ENCODE peak calls at places on chromosomes 1 and 21, in nine cellular contexts. One of them, this sample, is unnamed.

GRCh38 chr1:231924183-231924582 is 297.6 kb downstream of the DISC1 start:
- DNase-seq in PC-9: no peak
- DNase-seq in brain microvascular endothelial cell: no peak
- DNase-seq in mammary epithelial cell: no peak
- DNase-seq in heart left ventricle: no peak
- DNase-seq in AG10803: no peak
- DNase-seq in colonic mucosa: no peak
- DNase-seq in ovary: no peak
- DNase-seq in Panc1: no peak
- DNase-seq in this sample: no peak

GRCh38 chr1:170670751-170671628 is 7.1 kb downstream of the PRRX1 start:
- DNase-seq in colonic mucosa: peak
- DNase-seq in mammary epithelial cell: no peak
- DNase-seq in PC-9: no peak
- DNase-seq in AG10803: no peak
- DNase-seq in Panc1: no peak
- DNase-seq in ovary: peak
- DNase-seq in heart left ventricle: peak
- DNase-seq in brain microvascular endothelial cell: peak
- DNase-seq in this sample: no peak

GRCh38 chr1:212858461-212859265 is 588 bp downstream of the FLVCR1 start:
- DNase-seq in ovary: no peak
- DNase-seq in Panc1: no peak
- DNase-seq in PC-9: peak
- DNase-seq in AG10803: peak
- DNase-seq in colonic mucosa: peak
- DNase-seq in mammary epithelial cell: peak
- DNase-seq in heart left ventricle: peak
- DNase-seq in brain microvascular endothelial cell: peak
- DNase-seq in this sample: peak

GRCh38 chr1:27358928-27359313 is 7.8 kb downstream of the MAP3K6 start:
- DNase-seq in Panc1: no peak
- DNase-seq in ovary: no peak
- DNase-seq in brain microvascular endothelial cell: no peak
- DNase-seq in mammary epithelial cell: no peak
- DNase-seq in heart left ventricle: no peak
- DNase-seq in PC-9: no peak
- DNase-seq in AG10803: no peak
- DNase-seq in colonic mucosa: no peak
- DNase-seq in this sample: no peak

GRCh38 chr1:242847390-242847993 is 323.0 kb upstream of the PLD5 start:
- DNase-seq in brain microvascular endothelial cell: no peak
- DNase-seq in PC-9: no peak
- DNase-seq in heart left ventricle: no peak
- DNase-seq in colonic mucosa: no peak
- DNase-seq in AG10803: no peak
- DNase-seq in mammary epithelial cell: no peak
- DNase-seq in ovary: no peak
- DNase-seq in Panc1: no peak
- DNase-seq in this sample: no peak

GRCh38 chr1:74468982-74469603 is 43.3 kb downstream of the LRRC53 start:
- DNase-seq in mammary epithelial cell: peak
- DNase-seq in brain microvascular endothelial cell: no peak
- DNase-seq in Panc1: peak
- DNase-seq in PC-9: no peak
- DNase-seq in AG10803: peak
- DNase-seq in ovary: no peak
- DNase-seq in colonic mucosa: no peak
- DNase-seq in heart left ventricle: no peak
- DNase-seq in this sample: no peak

GRCh38 chr1:53615101-53615500 is 123.9 kb downstream of the GLIS1 start:
- DNase-seq in PC-9: no peak
- DNase-seq in AG10803: no peak
- DNase-seq in mammary epithelial cell: no peak
- DNase-seq in ovary: no peak
- DNase-seq in colonic mucosa: no peak
- DNase-seq in heart left ventricle: peak
- DNase-seq in brain microvascular endothelial cell: no peak
- DNase-seq in Panc1: no peak
- DNase-seq in this sample: no peak

GRCh38 chr1:158552296-158552695 is 1.9 kb downstream of the OR6Y1 start:
- DNase-seq in brain microvascular endothelial cell: no peak
- DNase-seq in AG10803: no peak
- DNase-seq in PC-9: no peak
- DNase-seq in ovary: no peak
- DNase-seq in colonic mucosa: no peak
- DNase-seq in mammary epithelial cell: no peak
- DNase-seq in heart left ventricle: peak
- DNase-seq in Panc1: no peak
- DNase-seq in this sample: no peak

GRCh38 chr1:63321788-63322247 is 549 bp upstream of the FOXD3 start:
- DNase-seq in colonic mucosa: no peak
- DNase-seq in Panc1: no peak
- DNase-seq in heart left ventricle: no peak
- DNase-seq in brain microvascular endothelial cell: no peak
- DNase-seq in PC-9: no peak
- DNase-seq in ovary: no peak
- DNase-seq in AG10803: no peak
- DNase-seq in mammary epithelial cell: no peak
- DNase-seq in this sample: no peak

GRCh38 chr1:39919545-39919944 is 17.8 kb upstream of the MYCL start:
- DNase-seq in PC-9: peak
- DNase-seq in brain microvascular endothelial cell: peak
- DNase-seq in mammary epithelial cell: peak
- DNase-seq in colonic mucosa: peak
- DNase-seq in ovary: no peak
- DNase-seq in heart left ventricle: no peak
- DNase-seq in AG10803: peak
- DNase-seq in Panc1: peak
- DNase-seq in this sample: peak

GRCh38 chr1:204254031-204254661 is 40.4 kb upstream of the GOLT1A start:
- DNase-seq in heart left ventricle: no peak
- DNase-seq in PC-9: peak
- DNase-seq in ovary: no peak
- DNase-seq in brain microvascular endothelial cell: peak
- DNase-seq in mammary epithelial cell: peak
- DNase-seq in Panc1: no peak
- DNase-seq in colonic mucosa: peak
- DNase-seq in AG10803: peak
- DNase-seq in this sample: no peak

GRCh38 chr1:156077430-156077760 is 4.9 kb downstream of the MEX3A start:
- DNase-seq in PC-9: no peak
- DNase-seq in AG10803: no peak
- DNase-seq in mammary epithelial cell: no peak
- DNase-seq in colonic mucosa: no peak
- DNase-seq in ovary: no peak
- DNase-seq in heart left ventricle: no peak
- DNase-seq in brain microvascular endothelial cell: no peak
- DNase-seq in Panc1: no peak
- DNase-seq in this sample: no peak

GRCh38 chr21:45270306-45270821 is 17.3 kb downstream of the POFUT2 start:
- DNase-seq in PC-9: no peak
- DNase-seq in AG10803: peak
- DNase-seq in ovary: peak
- DNase-seq in Panc1: no peak
- DNase-seq in mammary epithelial cell: no peak
- DNase-seq in colonic mucosa: no peak
- DNase-seq in brain microvascular endothelial cell: no peak
- DNase-seq in heart left ventricle: no peak
- DNase-seq in this sample: no peak

GRCh38 chr1:217018648-217019047 is 295.4 kb upstream of the ESRRG start:
- DNase-seq in AG10803: no peak
- DNase-seq in colonic mucosa: no peak
- DNase-seq in PC-9: no peak
- DNase-seq in ovary: no peak
- DNase-seq in heart left ventricle: no peak
- DNase-seq in mammary epithelial cell: peak
- DNase-seq in Panc1: no peak
- DNase-seq in brain microvascular endothelial cell: no peak
- DNase-seq in this sample: no peak

GRCh38 chr1:156515956-156516355 is 15.4 kb upstream of the MEF2D start:
- DNase-seq in PC-9: no peak
- DNase-seq in AG10803: no peak
- DNase-seq in brain microvascular endothelial cell: no peak
- DNase-seq in mammary epithelial cell: no peak
- DNase-seq in colonic mucosa: no peak
- DNase-seq in Panc1: no peak
- DNase-seq in ovary: no peak
- DNase-seq in heart left ventricle: no peak
- DNase-seq in this sample: no peak

GRCh38 chr1:85605519-85606413 is 25.2 kb downstream of the CCN1 start:
- DNase-seq in AG10803: no peak
- DNase-seq in ovary: no peak
- DNase-seq in brain microvascular endothelial cell: no peak
- DNase-seq in heart left ventricle: no peak
- DNase-seq in PC-9: no peak
- DNase-seq in colonic mucosa: no peak
- DNase-seq in mammary epithelial cell: peak
- DNase-seq in Panc1: peak
- DNase-seq in this sample: no peak

DNA sequence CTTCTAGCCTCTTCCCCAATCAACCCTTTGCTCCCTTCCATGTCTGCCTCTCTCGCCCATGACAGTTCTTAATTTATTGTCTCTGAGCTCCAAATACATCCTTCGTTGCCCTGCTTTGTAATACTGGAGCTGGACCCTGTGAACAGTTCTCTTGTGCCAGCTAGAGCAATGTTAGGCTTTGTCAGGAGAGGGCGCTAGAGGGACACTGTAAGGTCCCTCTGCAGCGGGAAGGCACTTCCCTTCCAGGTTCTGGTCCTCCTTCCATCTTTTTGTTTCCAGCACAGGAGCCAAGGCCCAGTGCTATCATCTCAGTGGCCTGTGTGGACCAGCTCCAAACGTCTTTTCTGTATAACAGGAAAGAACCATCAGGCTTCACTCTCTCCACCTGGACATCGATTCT is 95.9 kb downstream of the PTPRU start:
- DNase-seq in colonic mucosa: peak
- DNase-seq in ovary: no peak
- DNase-seq in AG10803: no peak
- DNase-seq in heart left ventricle: no peak
- DNase-seq in mammary epithelial cell: peak
- DNase-seq in brain microvascular endothelial cell: no peak
- DNase-seq in Panc1: no peak
- DNase-seq in PC-9: no peak
- DNase-seq in this sample: no peak
- TF ChIP-seq CTCF in colonic mucosa: peak
- TF ChIP-seq CTCF in ovary: no peak
- TF ChIP-seq CTCF in AG10803: peak
- TF ChIP-seq CTCF in heart left ventricle: no peak
- TF ChIP-seq CTCF in mammary epithelial cell: peak
- TF ChIP-seq CTCF in brain microvascular endothelial cell: peak
- TF ChIP-seq CTCF in Panc1: no peak
- TF ChIP-seq CTCF in PC-9: peak
- TF ChIP-seq CTCF in this sample: no peak

DNA sequence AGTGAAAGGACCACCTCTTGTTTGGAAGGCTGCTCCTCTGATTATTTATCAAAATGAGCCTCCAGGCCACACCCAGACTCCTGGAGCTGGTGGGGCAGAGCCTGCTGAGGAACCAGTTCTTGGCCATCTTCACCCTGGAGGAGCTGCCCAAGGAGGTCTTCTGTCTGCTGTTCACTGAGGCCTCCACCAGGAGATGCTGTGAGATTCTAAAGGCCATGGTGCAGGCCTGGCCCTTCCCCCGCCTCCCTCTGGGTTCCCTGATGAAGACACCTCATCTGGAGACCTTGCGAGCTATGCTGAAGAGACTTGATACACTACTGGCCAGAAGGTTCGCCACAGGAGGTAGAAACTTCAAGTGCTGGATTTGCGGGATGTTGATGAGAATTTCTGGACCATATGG is 61.7 kb upstream of the GJA8 start:
- DNase-seq in ovary: no peak
- DNase-seq in brain microvascular endothelial cell: peak
- DNase-seq in mammary epithelial cell: no peak
- DNase-seq in colonic mucosa: no peak
- DNase-seq in Panc1: no peak
- DNase-seq in heart left ventricle: no peak
- DNase-seq in AG10803: peak
- DNase-seq in PC-9: no peak
- DNase-seq in this sample: no peak
- TF ChIP-seq CTCF in ovary: no peak
- TF ChIP-seq CTCF in brain microvascular endothelial cell: peak
- TF ChIP-seq CTCF in mammary epithelial cell: no peak
- TF ChIP-seq CTCF in colonic mucosa: no peak
- TF ChIP-seq CTCF in Panc1: no peak
- TF ChIP-seq CTCF in heart left ventricle: no peak
- TF ChIP-seq CTCF in AG10803: peak
- TF ChIP-seq CTCF in PC-9: peak
- TF ChIP-seq CTCF in this sample: no peak

DNA sequence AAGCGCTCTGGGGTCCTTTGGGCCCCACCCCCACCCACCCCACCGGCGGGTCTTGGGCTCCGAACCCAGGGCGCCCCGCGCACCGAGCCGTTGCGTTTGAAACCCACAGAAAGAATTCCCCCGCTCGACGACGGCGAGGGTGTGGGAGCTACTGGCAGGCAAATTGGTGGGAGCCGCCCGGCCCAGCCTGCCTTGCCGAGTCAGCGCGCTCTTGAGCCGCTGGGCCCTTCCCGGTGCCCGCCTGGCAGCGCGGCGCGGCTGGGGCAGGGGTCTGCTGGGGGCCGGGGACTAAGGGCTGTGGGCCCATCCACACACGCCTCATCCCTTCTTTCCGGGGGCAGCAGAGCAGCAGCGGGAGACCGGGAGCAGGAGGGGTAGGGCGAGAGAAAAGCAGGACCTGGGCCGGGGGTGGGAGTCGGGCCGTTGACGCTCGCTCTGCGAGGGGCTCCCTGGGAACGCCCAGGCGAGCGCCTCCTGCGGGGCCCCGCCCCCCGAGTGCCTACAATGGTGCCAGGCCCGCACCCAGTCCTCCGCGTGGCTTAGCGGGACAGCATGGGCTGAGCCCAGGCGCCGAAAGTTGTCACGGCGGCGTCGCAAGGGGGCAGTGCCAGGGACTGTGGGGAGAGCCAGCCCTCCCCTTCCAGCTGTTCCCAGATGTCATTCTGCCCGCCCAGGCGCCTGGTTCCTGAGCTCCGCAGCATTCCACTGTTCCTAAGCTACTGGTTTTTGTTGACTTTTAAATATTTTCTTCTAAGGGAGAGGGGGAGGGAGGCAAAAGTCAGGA is at the start of gene C1orf94:
- DNase-seq in AG10803: no peak
- DNase-seq in mammary epithelial cell: no peak
- DNase-seq in heart left ventricle: no peak
- DNase-seq in PC-9: no peak
- DNase-seq in colonic mucosa: no peak
- DNase-seq in ovary: no peak
- DNase-seq in Panc1: no peak
- DNase-seq in brain microvascular endothelial cell: no peak
- DNase-seq in this sample: no peak
- TF ChIP-seq CTCF in AG10803: no peak
- TF ChIP-seq CTCF in mammary epithelial cell: no peak
- TF ChIP-seq CTCF in heart left ventricle: no peak
- TF ChIP-seq CTCF in PC-9: no peak
- TF ChIP-seq CTCF in colonic mucosa: no peak
- TF ChIP-seq CTCF in ovary: no peak
- TF ChIP-seq CTCF in Panc1: no peak
- TF ChIP-seq CTCF in brain microvascular endothelial cell: no peak
- TF ChIP-seq CTCF in this sample: no peak

GRCh38 chr1:194935864-194936263 is 1672.4 kb downstream of the KCNT2 start:
- DNase-seq in Panc1: no peak
- DNase-seq in colonic mucosa: no peak
- DNase-seq in PC-9: no peak
- DNase-seq in mammary epithelial cell: no peak
- DNase-seq in brain microvascular endothelial cell: no peak
- DNase-seq in heart left ventricle: no peak
- DNase-seq in AG10803: no peak
- DNase-seq in ovary: no peak
- DNase-seq in this sample: no peak

GRCh38 chr1:194940336-194940735 is 1667.9 kb downstream of the KCNT2 start:
- DNase-seq in AG10803: no peak
- DNase-seq in Panc1: no peak
- DNase-seq in PC-9: no peak
- DNase-seq in mammary epithelial cell: no peak
- DNase-seq in brain microvascular endothelial cell: no peak
- DNase-seq in colonic mucosa: no peak
- DNase-seq in heart left ventricle: no peak
- DNase-seq in ovary: no peak
- DNase-seq in this sample: no peak
- TF ChIP-seq CTCF in AG10803: no peak
- TF ChIP-seq CTCF in Panc1: no peak
- TF ChIP-seq CTCF in PC-9: no peak
- TF ChIP-seq CTCF in mammary epithelial cell: no peak
- TF ChIP-seq CTCF in brain microvascular endothelial cell: no peak
- TF ChIP-seq CTCF in colonic mucosa: no peak
- TF ChIP-seq CTCF in heart left ventricle: no peak
- TF ChIP-seq CTCF in ovary: no peak
- TF ChIP-seq CTCF in this sample: no peak